ENCODE peak calls at places on chromosomes 5 and 9, in five cellular contexts. A is upper lobe of left lung, O is HepG2, L is GM12878, X is K562. W is an unnamed sample.

GRCh38 chr9:83521017-83521810 is 17.0 kb downstream of the FRMD3 start:
- ATAC-seq in A (no peak), O (no peak), L (no peak), X (no peak), W (no peak)

GRCh38 chr9:642014-642413 is 199.5 kb upstream of the DMRT1 start:
- ATAC-seq in A (no peak), O (no peak), L (no peak), X (no peak), W (no peak)

GRCh38 chr5:36457511-36458260 is 148.7 kb upstream of the SLC1A3 start:
- ATAC-seq in A (no peak), O (no peak), L (no peak), X (no peak), W (no peak)

GRCh38 chr5:123460296-123460729 is 37.1 kb upstream of the CEP120 start:
- ATAC-seq in A (no peak), O (no peak), L (peak; percentile 88), X (peak; percentile 84), W (no peak)

GRCh38 chr9:109385499-109385898 is 64.6 kb upstream of the EPB41L4B start:
- ATAC-seq in A (no peak), O (no peak), L (no peak), X (no peak), W (no peak)

GRCh38 chr9:69471433-69471832 is 146.4 kb downstream of the ENTREP1 start:
- ATAC-seq in A (no peak), O (no peak), L (no peak), X (no peak), W (no peak)

GRCh38 chr5:53164478-53165165 is 55.1 kb upstream of the MOCS2 start:
- ATAC-seq in A (no peak), O (peak; percentile 79), L (no peak), X (no peak), W (no peak)

GRCh38 chr9:106482733-106483132 is 380.2 kb upstream of the ZNF462 start:
- ATAC-seq in A (no peak), O (no peak), L (peak; percentile 71), X (no peak), W (no peak)

GRCh38 chr9:76610009-76610352 is 151.0 kb downstream of the GCNT1 start:
- ATAC-seq in A (peak; percentile 96), O (no peak), L (no peak), X (peak; percentile 67), W (peak; percentile 96)

GRCh38 chr9:18721267-18722079 is 247.5 kb downstream of the ADAMTSL1 start:
- ATAC-seq in A (peak; percentile 28), O (no peak), L (no peak), X (no peak), W (no peak)

GRCh38 chr9:21413089-21414023 is 4.4 kb downstream of the IFNA8 start:
- ATAC-seq in A (peak; percentile 61), O (peak; percentile 89), L (peak; percentile 96), X (no peak), W (no peak)

GRCh38 chr9:27194401-27195091 is 85.5 kb downstream of the TEK start:
- ATAC-seq in A (peak; percentile 42), O (no peak), L (peak; percentile 33), X (no peak), W (peak; percentile 39)

GRCh38 chr5:42315214-42315613 is 108.0 kb upstream of the GHR start:
- ATAC-seq in A (no peak), O (no peak), L (no peak), X (no peak), W (no peak)

GRCh38 chr5:59596586-59597348 is 296.8 kb downstream of the PDE4D start:
- ATAC-seq in A (no peak), O (no peak), L (peak; percentile 19), X (no peak), W (no peak)

GRCh38 chr5:7638456-7638855 is 212.5 kb downstream of the CFAP90 start:
- ATAC-seq in A (no peak), O (no peak), L (no peak), X (no peak), W (no peak)

GRCh38 chr9:15161744-15162143 is 145.3 kb downstream of the TTC39B start:
- ATAC-seq in A (no peak), O (peak; percentile 66), L (no peak), X (no peak), W (no peak)

GRCh38 chr9:72577212-72577753 is 55.9 kb downstream of the TMC1 start:
- ATAC-seq in A (peak; percentile 77), O (no peak), L (no peak), X (no peak), W (peak; percentile 83)

GRCh38 chr5:124963236-124963929 is 216.9 kb upstream of the ZNF608 start:
- ATAC-seq in A (peak; percentile 39), O (no peak), L (no peak), X (no peak), W (no peak)

GRCh38 chr9:136396219-136396515 is 3.8 kb downstream of the SNAPC4 start:
- ATAC-seq in A (no peak), O (no peak), L (no peak), X (no peak), W (no peak)

GRCh38 chr5:177269976-177270375 is 33.5 kb downstream of the RAB24 start:
- ATAC-seq in A (no peak), O (no peak), L (no peak), X (no peak), W (no peak)

GRCh38 chr9:21761309-21761901 is 41.0 kb upstream of the MTAP start:
- ATAC-seq in A (no peak), O (no peak), L (peak; percentile 79), X (no peak), W (no peak)

GRCh38 chr5:96143450-96143849 is 181.8 kb upstream of the ELL2 start:
- ATAC-seq in A (no peak), O (no peak), L (no peak), X (no peak), W (no peak)

GRCh38 chr5:136056771-136057335 is 28.1 kb downstream of the TGFBI start:
- ATAC-seq in A (no peak), O (no peak), L (no peak), X (no peak), W (no peak)

GRCh38 chr9:99783799-99784198 is 37.9 kb upstream of the NR4A3 start:
- ATAC-seq in A (no peak), O (no peak), L (no peak), X (no peak), W (no peak)

GRCh38 chr5:43840424-43841232 is 237.6 kb downstream of the NNT start:
- ATAC-seq in A (no peak), O (no peak), L (no peak), X (no peak), W (no peak)

GRCh38 chr5:33400675-33401074 is 40.1 kb upstream of the TARS1 start:
- ATAC-seq in A (no peak), O (no peak), L (peak; percentile 55), X (no peak), W (no peak)

GRCh38 chr5:60196382-60197113 is 303.0 kb upstream of the PDE4D start:
- ATAC-seq in A (peak; percentile 65), O (no peak), L (no peak), X (no peak), W (peak; percentile 60)

GRCh38 chr5:36041537-36041845 is 25.2 kb downstream of the UGT3A2 start:
- ATAC-seq in A (no peak), O (no peak), L (no peak), X (no peak), W (no peak)

DNA sequence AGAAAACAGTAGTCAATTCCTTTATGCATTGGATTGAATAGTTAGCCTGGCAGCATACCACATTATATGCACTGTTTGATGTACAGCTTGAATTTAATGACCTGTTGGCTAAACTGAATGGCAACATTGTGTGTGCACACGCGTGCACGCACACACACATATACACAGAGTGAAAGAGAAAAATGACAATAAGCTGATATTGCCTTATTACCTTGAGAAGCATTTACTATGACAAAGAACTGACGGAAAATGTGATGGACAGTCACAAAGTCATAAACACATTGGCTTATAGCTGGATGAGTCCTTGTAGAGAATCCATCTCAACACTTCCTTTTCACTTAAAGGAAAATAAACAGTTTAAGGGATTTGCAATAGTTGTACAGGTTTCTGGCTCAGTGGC is 15.5 kb downstream of the JAKMIP2 start:
- ATAC-seq in A (no peak), O (no peak), L (no peak), X (no peak), W (no peak)
- TF ChIP-seq EP300 in A (no peak), O (no peak), L (no peak), X (no peak), W (no peak)

GRCh38 chr5:73233053-73233460 is 60.1 kb downstream of the TMEM174 start:
- ATAC-seq in A (no peak), O (no peak), L (no peak), X (peak; percentile 46), W (no peak)
- H3K27me3 ChIP-seq in A (peaks cover 10% of the 10 kb centered on the region), O (no peaks in the 10 kb centered on the region), L (peaks cover 13% of the 10 kb centered on the region), X (peaks cover 55% of the 10 kb centered on the region), W (peaks cover 72% of the 10 kb centered on the region)

DNA sequence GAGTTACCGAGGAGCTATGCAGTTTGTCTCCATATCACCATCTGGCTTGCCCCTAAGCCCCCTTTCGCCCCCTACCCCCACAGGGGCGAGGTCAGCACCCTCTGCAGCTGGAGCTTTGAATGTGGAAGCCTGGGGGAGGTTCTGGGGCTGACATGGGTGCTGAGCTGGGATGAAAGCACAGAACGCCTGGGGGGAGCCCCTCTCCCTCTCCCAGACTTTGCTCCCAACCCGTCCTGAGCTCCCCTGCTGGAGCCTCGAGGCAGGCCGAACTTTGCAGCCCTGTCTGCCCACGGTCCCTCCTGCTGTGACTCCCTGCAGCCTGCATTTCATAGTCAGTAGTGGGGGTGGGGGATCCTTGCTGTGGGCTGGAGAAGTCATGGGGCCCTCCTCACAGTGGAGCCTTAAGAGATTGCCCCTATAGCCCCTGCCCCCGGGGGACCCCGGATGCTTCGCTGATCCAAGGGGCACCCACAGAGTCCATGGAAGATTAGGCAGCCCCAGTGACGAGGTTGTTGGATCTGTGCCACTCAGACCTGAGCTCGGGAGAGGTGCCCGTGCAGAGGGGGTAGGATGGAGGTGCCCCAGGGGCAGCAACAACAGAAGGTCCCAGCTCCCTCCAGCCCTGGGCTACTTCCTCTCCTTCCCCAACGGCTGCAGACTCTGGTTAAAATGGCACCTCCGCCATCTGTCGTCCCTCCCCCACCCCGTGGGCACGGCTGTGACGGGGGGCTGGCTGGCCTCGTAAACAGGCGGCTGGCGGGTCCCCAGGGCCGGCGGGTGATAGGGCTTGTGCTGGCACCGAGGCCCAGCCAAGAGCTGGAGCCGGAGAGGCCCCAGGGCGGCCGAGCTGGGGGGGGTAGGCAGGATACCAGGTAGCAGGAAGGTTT is 162.0 kb downstream of the C9orf50 start:
- ATAC-seq in A (no peak), O (peak; percentile 63), L (peak; percentile 28), X (no peak), W (peak; percentile 3)
- TF ChIP-seq POLR2AphosphoS5 in A (no peak), O (no peak), L (no peak), X (no peak), W (no peak)

DNA sequence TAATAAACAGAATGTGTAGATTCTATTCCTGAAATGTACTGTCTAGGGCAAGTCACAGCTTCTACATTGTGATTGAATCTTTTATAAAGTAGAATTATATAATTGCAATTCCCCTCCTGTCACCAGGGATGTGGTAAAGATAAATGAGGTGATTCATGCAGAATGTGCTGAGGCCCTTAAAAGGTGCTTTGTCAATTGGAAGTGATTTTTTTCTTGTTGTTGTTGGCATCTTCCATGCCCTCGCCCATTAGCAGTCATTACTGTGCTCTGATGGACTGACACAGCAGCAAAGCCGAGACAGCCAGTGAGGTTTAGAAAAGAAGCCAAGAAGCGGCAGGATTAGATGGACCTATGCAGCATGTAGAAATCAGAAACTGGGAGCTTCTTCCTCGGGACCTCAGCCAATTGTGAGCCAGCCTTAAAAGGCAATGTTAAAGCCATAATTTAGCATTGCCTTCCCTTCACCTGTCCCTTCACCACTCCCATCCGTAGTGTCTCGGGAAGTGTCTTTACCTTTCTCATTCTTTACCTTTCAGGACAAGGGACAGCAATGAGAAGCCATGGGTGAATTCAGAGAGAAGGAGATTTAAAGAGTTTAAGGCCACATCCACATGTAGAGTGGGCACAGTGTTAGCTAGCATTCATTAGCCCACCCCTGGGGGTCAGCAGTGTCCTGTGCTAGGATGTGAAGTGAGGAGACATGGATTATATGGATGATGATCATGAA is 257.8 kb downstream of the PLK2 start:
- ATAC-seq in A (no peak), O (no peak), L (no peak), X (no peak), W (no peak)
- TF ChIP-seq EP300 in A (no peak), O (no peak), L (no peak), X (no peak), W (no peak)